ENCODE peak calls at places on chromosome 6, in four cellular contexts. T, L, Q and I are unnamed samples.

GRCh38 chr6:28725890-28726348 is 197.9 kb downstream of the TRIM27 start:
- DNase-seq in T (peak), L (no peak), Q (no peak), I (no peak)

GRCh38 chr6:16676376-16676775 is 84.9 kb downstream of the ATXN1 start:
- DNase-seq in T (no peak), L (no peak), Q (no peak), I (no peak)

GRCh38 chr6:90460067-90460466 is 126.8 kb downstream of the MAP3K7 start:
- DNase-seq in T (no peak), L (no peak), Q (no peak), I (no peak)

GRCh38 chr6:42251911-42252637 is 34.4 kb upstream of the MRPS10 start:
- DNase-seq in T (no peak), L (no peak), Q (no peak), I (no peak)

GRCh38 chr6:9745476-9745875 is 669.4 kb downstream of the TFAP2A start:
- DNase-seq in T (no peak), L (no peak), Q (no peak), I (no peak)

GRCh38 chr6:79672631-79673065 is 41.5 kb downstream of the SH3BGRL2 start:
- DNase-seq in T (no peak), L (no peak), Q (no peak), I (no peak)

GRCh38 chr6:129940454-129941195 is 77.8 kb upstream of the L3MBTL3 start:
- DNase-seq in T (no peak), L (no peak), Q (no peak), I (no peak)

GRCh38 chr6:13429406-13429753 is 58.0 kb downstream of the GFOD1 start:
- DNase-seq in T (no peak), L (no peak), Q (no peak), I (no peak)

GRCh38 chr6:43113431-43114260 is 37.5 kb downstream of the PTK7 start:
- DNase-seq in T (no peak), L (no peak), Q (no peak), I (no peak)

GRCh38 chr6:81214414-81215091 is 537.9 kb downstream of the TENT5A start:
- DNase-seq in T (no peak), L (no peak), Q (no peak), I (no peak)

GRCh38 chr6:85355816-85356215 is 94.1 kb upstream of the NT5E start:
- DNase-seq in T (no peak), L (no peak), Q (no peak), I (no peak)

GRCh38 chr6:1645466-1646185 is 35.9 kb downstream of the FOXC1 start:
- DNase-seq in T (no peak), L (no peak), Q (no peak), I (no peak)

GRCh38 chr6:139126255-139126654 is 8.6 kb upstream of the HECA start:
- DNase-seq in T (no peak), L (no peak), Q (no peak), I (no peak)

GRCh38 chr6:32940656-32941411 is at the start of gene HLA-DMB:
- DNase-seq in T (peak), L (peak), Q (peak), I (peak)

GRCh38 chr6:6058054-6058444 is 51.3 kb upstream of the NRN1 start:
- DNase-seq in T (no peak), L (no peak), Q (no peak), I (no peak)

GRCh38 chr6:153108320-153108719 is 22.8 kb downstream of the RGS17 start:
- DNase-seq in T (no peak), L (no peak), Q (no peak), I (no peak)

GRCh38 chr6:159101656-159102055 is 56.9 kb upstream of the TAGAP start:
- DNase-seq in T (no peak), L (no peak), Q (no peak), I (no peak)

GRCh38 chr6:11196511-11197174 is 35.8 kb downstream of the NEDD9 start:
- DNase-seq in T (no peak), L (no peak), Q (no peak), I (no peak)

GRCh38 chr6:9659848-9660247 is 755.0 kb downstream of the TFAP2A start:
- DNase-seq in T (no peak), L (no peak), Q (no peak), I (no peak)

GRCh38 chr6:169859978-169860703 is 108.7 kb downstream of the ERMARD start:
- DNase-seq in T (peak), L (no peak), Q (no peak), I (no peak)

GRCh38 chr6:139523986-139524385 is 149.5 kb upstream of the CITED2 start:
- DNase-seq in T (no peak), L (no peak), Q (no peak), I (no peak)

GRCh38 chr6:52491203-52492069 is 71.3 kb downstream of the EFHC1 start:
- DNase-seq in T (peak), L (no peak), Q (peak), I (no peak)

GRCh38 chr6:52493669-52494068 is 73.5 kb downstream of the EFHC1 start:
- DNase-seq in T (no peak), L (no peak), Q (peak), I (no peak)

GRCh38 chr6:52496609-52497008 is 76.5 kb downstream of the EFHC1 start:
- DNase-seq in T (peak), L (no peak), Q (no peak), I (no peak)

GRCh38 chr6:52495859-52496396 is 75.8 kb downstream of the EFHC1 start:
- DNase-seq in T (peak), L (no peak), Q (no peak), I (no peak)

DNA sequence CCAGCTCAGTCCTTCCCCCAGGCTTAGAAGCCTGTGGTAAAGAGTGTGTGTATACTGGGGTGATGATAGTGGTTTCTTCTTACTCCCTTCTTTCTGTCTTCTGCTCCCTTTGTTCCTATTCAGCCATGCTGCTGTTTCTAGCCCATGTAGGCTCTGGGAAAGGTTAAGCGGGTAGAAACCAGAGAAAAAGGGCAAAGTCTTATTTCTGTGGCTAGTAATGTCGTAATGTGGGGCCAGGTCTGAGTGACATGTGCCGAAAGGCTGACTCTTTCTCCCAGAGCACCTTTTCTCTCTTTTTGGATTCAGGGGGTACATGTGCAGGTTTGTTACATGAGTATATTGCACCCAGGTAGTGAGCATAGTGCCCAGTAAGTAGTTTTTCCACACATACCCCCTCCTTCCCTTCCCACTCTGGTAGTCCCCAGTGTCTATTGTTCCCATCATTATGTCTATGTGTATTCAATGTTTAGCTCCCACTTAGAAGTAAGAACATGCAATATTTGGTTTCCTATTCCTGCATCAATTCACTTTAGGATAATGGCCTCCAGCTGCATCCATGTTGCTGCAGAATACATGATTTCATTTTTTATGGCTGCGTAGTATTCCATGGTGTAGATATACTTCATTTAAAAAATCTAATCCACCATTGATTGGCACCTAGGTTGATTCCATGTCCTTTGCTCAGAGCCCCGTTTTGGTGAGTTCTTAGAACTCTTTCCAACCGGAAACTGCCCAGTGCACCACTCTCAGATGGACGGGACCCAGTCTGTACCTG is 74.3 kb downstream of the EFHC1 start:
- DNase-seq in T (peak), L (no peak), Q (no peak), I (no peak)
- TF ChIP-seq POLR2A in T (no peak), L (no peak), Q (no peak), I (no peak)

GRCh38 chr6:26270903-26271639 is 93.9 kb upstream of the BTN3A2 start:
- DNase-seq in T (peak), L (peak), Q (peak), I (no peak)
- TF ChIP-seq POLR2AphosphoS5 in T (peak), L (peak), Q (peak), I (peak)

GRCh38 chr6:31711233-31711632 is 3.9 kb upstream of the LY6G6D start:
- DNase-seq in T (no peak), L (no peak), Q (no peak), I (no peak)
- TF ChIP-seq TAF1 in T (no peak), L (no peak), Q (no peak), I (no peak)

DNA sequence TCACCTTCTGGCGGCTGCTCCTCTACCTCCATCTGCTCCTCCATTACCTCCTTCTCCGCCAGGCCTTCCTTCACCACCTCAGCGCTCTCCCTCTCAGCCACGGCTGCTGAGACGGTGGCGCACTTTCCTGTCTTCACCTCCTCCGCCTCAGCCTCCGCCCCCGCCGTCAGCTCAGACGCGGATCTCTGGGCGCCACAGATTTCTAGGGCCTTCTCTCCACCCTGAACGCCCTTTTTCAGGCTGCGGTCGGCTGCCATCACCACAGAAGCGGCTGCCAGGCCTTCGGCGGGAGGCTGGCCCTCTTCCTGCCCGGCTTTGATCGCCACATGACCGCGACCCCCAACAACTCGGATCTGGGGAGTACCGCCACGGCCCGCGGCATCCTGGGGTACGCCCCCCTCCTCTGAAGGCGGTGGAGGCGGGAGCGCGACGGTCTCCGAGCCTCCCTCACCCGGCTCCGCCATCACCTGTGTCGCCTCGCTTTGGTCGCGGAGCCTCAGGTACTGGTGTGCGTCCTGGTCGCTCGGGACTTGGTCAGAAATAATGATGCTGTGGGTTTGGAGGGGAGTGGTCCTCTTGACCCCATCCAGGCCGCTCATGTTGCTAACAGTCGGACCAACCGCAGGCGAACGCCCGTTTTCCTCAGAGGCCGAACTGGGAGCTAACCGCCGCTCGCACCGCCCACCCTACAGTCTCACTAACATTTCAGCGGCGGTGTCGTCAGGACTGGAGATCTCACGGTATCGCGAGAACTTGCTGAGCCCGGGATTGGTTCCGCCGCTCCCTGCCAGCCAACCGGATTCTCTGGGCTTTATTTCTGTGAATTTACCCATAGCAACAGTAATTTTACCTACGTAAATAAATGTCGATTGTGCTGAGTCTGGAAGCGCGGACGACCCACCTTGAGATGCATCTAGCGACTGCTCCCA is at the start of gene TSPYL1:
- DNase-seq in T (peak), L (peak), Q (peak), I (peak)
- TF ChIP-seq POLR2A in T (peak), L (peak), Q (peak), I (peak)

GRCh38 chr6:27091661-27092315 is 155.7 kb upstream of the PRSS16 start:
- DNase-seq in T (peak), L (no peak), Q (peak), I (peak)
- TF ChIP-seq POLR2AphosphoS5 in T (no peak), L (no peak), Q (no peak), I (no peak)

GRCh38 chr6:121479486-121480098 is 44.1 kb downstream of the GJA1 start:
- DNase-seq in T (no peak), L (no peak), Q (no peak), I (no peak)

GRCh38 chr6:121482751-121483150 is 47.3 kb downstream of the GJA1 start:
- DNase-seq in T (no peak), L (no peak), Q (no peak), I (no peak)

GRCh38 chr6:121480099-121480713 is 44.8 kb downstream of the GJA1 start:
- DNase-seq in T (no peak), L (no peak), Q (no peak), I (no peak)

GRCh38 chr6:121482004-121482693 is 46.7 kb downstream of the GJA1 start:
- DNase-seq in T (no peak), L (no peak), Q (no peak), I (no peak)

DNA sequence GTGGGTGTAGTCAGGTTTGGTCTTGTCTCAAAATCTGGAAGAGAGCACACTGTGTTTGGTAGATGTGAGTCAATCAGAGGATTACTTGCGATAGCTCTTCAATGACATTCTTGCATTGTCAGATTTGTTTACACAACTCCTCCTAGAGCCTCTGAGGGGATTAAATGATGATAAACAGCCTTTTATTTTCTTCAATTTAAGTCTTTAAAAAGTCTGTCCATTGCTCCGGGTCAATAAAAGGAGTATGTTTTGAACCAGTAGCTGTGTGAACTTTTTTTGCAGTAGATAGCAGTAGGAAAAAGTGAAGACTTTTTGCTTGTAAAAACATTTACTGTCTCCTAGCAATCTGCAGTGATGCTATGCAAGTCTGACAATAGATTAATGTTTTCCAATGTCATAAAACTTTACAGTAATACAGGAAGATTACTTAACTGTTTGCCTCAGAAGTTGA is 49.9 kb downstream of the GJA1 start:
- DNase-seq in T (no peak), L (no peak), Q (no peak), I (no peak)
- TF ChIP-seq TAF1 in T (no peak), L (no peak), Q (no peak), I (no peak)

GRCh38 chr6:46014054-46014453 is 1.6 kb downstream of the CLIC5 start:
- DNase-seq in T (no peak), L (no peak), Q (no peak), I (no peak)

GRCh38 chr6:46013639-46014038 is 2.0 kb downstream of the CLIC5 start:
- DNase-seq in T (no peak), L (no peak), Q (no peak), I (no peak)

GRCh38 chr6:46014511-46015118 is 1.0 kb downstream of the CLIC5 start:
- DNase-seq in T (peak), L (no peak), Q (no peak), I (no peak)

GRCh38 chr6:46016063-46016608 is 476 bp upstream of the CLIC5 start:
- DNase-seq in T (no peak), L (no peak), Q (no peak), I (no peak)

GRCh38 chr6:46015119-46015968 is at the start of gene CLIC5:
- DNase-seq in T (peak), L (peak), Q (no peak), I (peak)
- TF ChIP-seq POLR2A in T (no peak), L (no peak), Q (no peak), I (no peak)

DNA sequence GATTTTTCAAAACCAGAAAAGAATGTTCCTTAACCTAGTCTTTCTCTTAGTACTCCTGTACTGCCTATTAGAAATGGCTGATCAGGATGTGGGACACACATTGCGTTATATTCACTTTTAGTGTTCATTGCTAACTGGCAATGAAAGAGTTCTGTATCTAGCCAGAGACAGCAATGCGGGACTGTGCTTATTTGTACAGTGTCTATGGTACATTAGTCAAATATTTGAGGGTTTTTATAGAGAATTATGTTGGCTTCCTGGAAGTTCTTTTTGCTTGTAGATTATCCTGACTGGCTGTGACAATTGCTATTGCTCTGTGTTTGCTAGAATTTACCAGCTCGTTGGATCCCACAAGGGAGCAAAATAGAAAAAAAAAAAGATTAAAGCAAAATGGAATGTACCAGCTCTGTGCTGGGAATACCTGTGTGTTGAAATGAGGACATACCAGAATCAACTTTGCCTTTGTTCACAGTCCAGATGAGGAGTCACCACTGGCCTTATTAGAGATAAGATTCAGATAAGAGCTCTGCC is 22.4 kb upstream of the IFNGR1 start:
- DNase-seq in T (no peak), L (no peak), Q (no peak), I (no peak)
- TF ChIP-seq POLR2AphosphoS5 in T (no peak), L (no peak), Q (no peak), I (no peak)